ENCODE peak calls at places on chromosomes 4 and X, in eight cellular contexts. One of them, this sample, is unnamed.

GRCh38 chr4:81471361-81472248 is at the start of gene RASGEF1B:
- DNase-seq in Panc1: no peak
- DNase-seq in dorsolateral prefrontal cortex: peak
- DNase-seq in fibroblast of lung: peak
- DNase-seq in HFF-Myc: no peak
- DNase-seq in fibroblast of pulmonary artery: peak
- DNase-seq in LNCaP clone FGC: peak
- DNase-seq in IMR-90: peak
- DNase-seq in this sample: peak

GRCh38 chr4:151432654-151433053 is 23.7 kb downstream of the FHIP1A start:
- DNase-seq in Panc1: no peak
- DNase-seq in dorsolateral prefrontal cortex: no peak
- DNase-seq in fibroblast of lung: no peak
- DNase-seq in HFF-Myc: no peak
- DNase-seq in fibroblast of pulmonary artery: no peak
- DNase-seq in LNCaP clone FGC: no peak
- DNase-seq in IMR-90: no peak
- DNase-seq in this sample: no peak

GRCh38 chrX:139691843-139692505 is 16.0 kb downstream of the MCF2 start:
- DNase-seq in Panc1: no peak
- DNase-seq in dorsolateral prefrontal cortex: no peak
- DNase-seq in fibroblast of lung: no peak
- DNase-seq in HFF-Myc: no peak
- DNase-seq in fibroblast of pulmonary artery: no peak
- DNase-seq in LNCaP clone FGC: no peak
- DNase-seq in IMR-90: no peak
- DNase-seq in this sample: no peak

GRCh38 chrX:106302304-106302703 is 134.2 kb downstream of the PWWP3B start:
- DNase-seq in Panc1: no peak
- DNase-seq in dorsolateral prefrontal cortex: no peak
- DNase-seq in fibroblast of lung: no peak
- DNase-seq in HFF-Myc: no peak
- DNase-seq in fibroblast of pulmonary artery: peak
- DNase-seq in LNCaP clone FGC: peak
- DNase-seq in IMR-90: no peak
- DNase-seq in this sample: no peak

GRCh38 chr4:56860781-56861180 is 39.3 kb upstream of the SPINK2 start:
- DNase-seq in Panc1: no peak
- DNase-seq in dorsolateral prefrontal cortex: no peak
- DNase-seq in fibroblast of lung: no peak
- DNase-seq in HFF-Myc: no peak
- DNase-seq in fibroblast of pulmonary artery: no peak
- DNase-seq in LNCaP clone FGC: no peak
- DNase-seq in IMR-90: no peak
- DNase-seq in this sample: no peak

GRCh38 chr4:926538-926937 is 5.6 kb downstream of the GAK start:
- DNase-seq in Panc1: no peak
- DNase-seq in dorsolateral prefrontal cortex: no peak
- DNase-seq in fibroblast of lung: peak
- DNase-seq in HFF-Myc: no peak
- DNase-seq in fibroblast of pulmonary artery: peak
- DNase-seq in LNCaP clone FGC: no peak
- DNase-seq in IMR-90: no peak
- DNase-seq in this sample: no peak

GRCh38 chrX:131792789-131793462 is 230.2 kb upstream of the STK26 start:
- DNase-seq in Panc1: peak
- DNase-seq in dorsolateral prefrontal cortex: peak
- DNase-seq in fibroblast of lung: no peak
- DNase-seq in HFF-Myc: no peak
- DNase-seq in fibroblast of pulmonary artery: no peak
- DNase-seq in LNCaP clone FGC: peak
- DNase-seq in IMR-90: peak
- DNase-seq in this sample: no peak

GRCh38 chr4:189090174-189090814 is 850.4 kb upstream of the FRG1 start:
- DNase-seq in Panc1: no peak
- DNase-seq in dorsolateral prefrontal cortex: no peak
- DNase-seq in fibroblast of lung: peak
- DNase-seq in HFF-Myc: no peak
- DNase-seq in fibroblast of pulmonary artery: peak
- DNase-seq in LNCaP clone FGC: no peak
- DNase-seq in IMR-90: peak
- DNase-seq in this sample: no peak

GRCh38 chrX:23756165-23756564 is 13.1 kb upstream of the ACOT9 start:
- DNase-seq in Panc1: no peak
- DNase-seq in dorsolateral prefrontal cortex: no peak
- DNase-seq in fibroblast of lung: peak
- DNase-seq in HFF-Myc: peak
- DNase-seq in fibroblast of pulmonary artery: peak
- DNase-seq in LNCaP clone FGC: no peak
- DNase-seq in IMR-90: peak
- DNase-seq in this sample: no peak

GRCh38 chr4:156476359-156476758 is 495.2 kb downstream of the PDGFC start:
- DNase-seq in Panc1: peak
- DNase-seq in dorsolateral prefrontal cortex: no peak
- DNase-seq in fibroblast of lung: peak
- DNase-seq in HFF-Myc: peak
- DNase-seq in fibroblast of pulmonary artery: peak
- DNase-seq in LNCaP clone FGC: no peak
- DNase-seq in IMR-90: peak
- DNase-seq in this sample: no peak

GRCh38 chr4:67776746-67777145 is 22.6 kb upstream of the GNRHR start:
- DNase-seq in Panc1: no peak
- DNase-seq in dorsolateral prefrontal cortex: no peak
- DNase-seq in fibroblast of lung: no peak
- DNase-seq in HFF-Myc: no peak
- DNase-seq in fibroblast of pulmonary artery: no peak
- DNase-seq in LNCaP clone FGC: no peak
- DNase-seq in IMR-90: no peak
- DNase-seq in this sample: no peak

GRCh38 chr4:152640058-152640921 is 39.5 kb downstream of the TMEM154 start:
- DNase-seq in Panc1: peak
- DNase-seq in dorsolateral prefrontal cortex: no peak
- DNase-seq in fibroblast of lung: peak
- DNase-seq in HFF-Myc: no peak
- DNase-seq in fibroblast of pulmonary artery: peak
- DNase-seq in LNCaP clone FGC: peak
- DNase-seq in IMR-90: peak
- DNase-seq in this sample: no peak

GRCh38 chr4:27916432-27917184 is 1056.0 kb downstream of the STIM2 start:
- DNase-seq in Panc1: no peak
- DNase-seq in dorsolateral prefrontal cortex: no peak
- DNase-seq in fibroblast of lung: no peak
- DNase-seq in HFF-Myc: no peak
- DNase-seq in fibroblast of pulmonary artery: no peak
- DNase-seq in LNCaP clone FGC: no peak
- DNase-seq in IMR-90: no peak
- DNase-seq in this sample: no peak

GRCh38 chr4:128385683-128386304 is 98.2 kb upstream of the PGRMC2 start:
- DNase-seq in Panc1: no peak
- DNase-seq in dorsolateral prefrontal cortex: no peak
- DNase-seq in fibroblast of lung: peak
- DNase-seq in HFF-Myc: no peak
- DNase-seq in fibroblast of pulmonary artery: peak
- DNase-seq in LNCaP clone FGC: no peak
- DNase-seq in IMR-90: peak
- DNase-seq in this sample: no peak

GRCh38 chr4:93617596-93617995 is 211.0 kb upstream of the ATOH1 start:
- DNase-seq in Panc1: no peak
- DNase-seq in dorsolateral prefrontal cortex: no peak
- DNase-seq in fibroblast of lung: no peak
- DNase-seq in HFF-Myc: no peak
- DNase-seq in fibroblast of pulmonary artery: peak
- DNase-seq in LNCaP clone FGC: no peak
- DNase-seq in IMR-90: no peak
- DNase-seq in this sample: no peak

GRCh38 chrX:1361275-1361674 is 24.7 kb downstream of the IL3RA start:
- DNase-seq in Panc1: no peak
- DNase-seq in dorsolateral prefrontal cortex: no peak
- DNase-seq in fibroblast of lung: no peak
- DNase-seq in HFF-Myc: no peak
- DNase-seq in fibroblast of pulmonary artery: no peak
- DNase-seq in LNCaP clone FGC: no peak
- DNase-seq in IMR-90: no peak
- DNase-seq in this sample: no peak

GRCh38 chr4:3317011-3317655 is 24.3 kb downstream of the RGS12 start:
- DNase-seq in Panc1: no peak
- DNase-seq in dorsolateral prefrontal cortex: peak
- DNase-seq in fibroblast of lung: no peak
- DNase-seq in HFF-Myc: no peak
- DNase-seq in fibroblast of pulmonary artery: no peak
- DNase-seq in LNCaP clone FGC: no peak
- DNase-seq in IMR-90: no peak
- DNase-seq in this sample: no peak

GRCh38 chr4:151603377-151603776 is 157.4 kb downstream of the GATB start:
- DNase-seq in Panc1: no peak
- DNase-seq in dorsolateral prefrontal cortex: no peak
- DNase-seq in fibroblast of lung: no peak
- DNase-seq in HFF-Myc: no peak
- DNase-seq in fibroblast of pulmonary artery: no peak
- DNase-seq in LNCaP clone FGC: no peak
- DNase-seq in IMR-90: no peak
- DNase-seq in this sample: no peak

GRCh38 chr4:116702949-116703348 is 382.4 kb downstream of the TRAM1L1 start:
- DNase-seq in Panc1: no peak
- DNase-seq in dorsolateral prefrontal cortex: no peak
- DNase-seq in fibroblast of lung: no peak
- DNase-seq in HFF-Myc: no peak
- DNase-seq in fibroblast of pulmonary artery: no peak
- DNase-seq in LNCaP clone FGC: peak
- DNase-seq in IMR-90: no peak
- DNase-seq in this sample: no peak

GRCh38 chrX:112834016-112834855 is 6.4 kb downstream of the AMOT start:
- DNase-seq in Panc1: no peak
- DNase-seq in dorsolateral prefrontal cortex: no peak
- DNase-seq in fibroblast of lung: peak
- DNase-seq in HFF-Myc: peak
- DNase-seq in fibroblast of pulmonary artery: peak
- DNase-seq in LNCaP clone FGC: no peak
- DNase-seq in IMR-90: peak
- DNase-seq in this sample: no peak

GRCh38 chr4:113316879-113317278 is 267.4 kb downstream of the ANK2 start:
- DNase-seq in Panc1: no peak
- DNase-seq in dorsolateral prefrontal cortex: no peak
- DNase-seq in fibroblast of lung: no peak
- DNase-seq in HFF-Myc: no peak
- DNase-seq in fibroblast of pulmonary artery: no peak
- DNase-seq in LNCaP clone FGC: no peak
- DNase-seq in IMR-90: no peak
- DNase-seq in this sample: no peak

GRCh38 chr4:105455998-105456397 is 17.9 kb downstream of the PPA2 start:
- DNase-seq in Panc1: no peak
- DNase-seq in dorsolateral prefrontal cortex: no peak
- DNase-seq in fibroblast of lung: no peak
- DNase-seq in HFF-Myc: no peak
- DNase-seq in fibroblast of pulmonary artery: no peak
- DNase-seq in LNCaP clone FGC: no peak
- DNase-seq in IMR-90: no peak
- DNase-seq in this sample: no peak

GRCh38 chrX:74015379-74016019 is 288.5 kb upstream of the ZCCHC13 start:
- DNase-seq in Panc1: peak
- DNase-seq in dorsolateral prefrontal cortex: peak
- DNase-seq in fibroblast of lung: peak
- DNase-seq in HFF-Myc: peak
- DNase-seq in fibroblast of pulmonary artery: peak
- DNase-seq in LNCaP clone FGC: peak
- DNase-seq in IMR-90: peak
- DNase-seq in this sample: peak

GRCh38 chr4:2059034-2059725 is at the start of gene NAT8L:
- DNase-seq in Panc1: no peak
- DNase-seq in dorsolateral prefrontal cortex: peak
- DNase-seq in fibroblast of lung: no peak
- DNase-seq in HFF-Myc: no peak
- DNase-seq in fibroblast of pulmonary artery: no peak
- DNase-seq in LNCaP clone FGC: no peak
- DNase-seq in IMR-90: no peak
- DNase-seq in this sample: no peak

GRCh38 chr4:17614416-17615299 is at the start of gene MED28:
- DNase-seq in Panc1: peak
- DNase-seq in dorsolateral prefrontal cortex: peak
- DNase-seq in fibroblast of lung: peak
- DNase-seq in HFF-Myc: peak
- DNase-seq in fibroblast of pulmonary artery: peak
- DNase-seq in LNCaP clone FGC: peak
- DNase-seq in IMR-90: peak
- DNase-seq in this sample: peak
- TF ChIP-seq CTCF in Panc1: no peak
- TF ChIP-seq CTCF in dorsolateral prefrontal cortex: peak
- TF ChIP-seq CTCF in fibroblast of lung: no peak
- TF ChIP-seq CTCF in HFF-Myc: no peak
- TF ChIP-seq CTCF in fibroblast of pulmonary artery: no peak
- TF ChIP-seq CTCF in LNCaP clone FGC: no peak
- TF ChIP-seq CTCF in IMR-90: peak
- TF ChIP-seq CTCF in this sample: no peak

GRCh38 chrX:133781174-133781573 is 204.2 kb downstream of the GPC3 start:
- DNase-seq in Panc1: no peak
- DNase-seq in dorsolateral prefrontal cortex: no peak
- DNase-seq in fibroblast of lung: no peak
- DNase-seq in HFF-Myc: no peak
- DNase-seq in fibroblast of pulmonary artery: no peak
- DNase-seq in LNCaP clone FGC: no peak
- DNase-seq in IMR-90: no peak
- DNase-seq in this sample: no peak

GRCh38 chrX:133776072-133776471 is 209.3 kb downstream of the GPC3 start:
- DNase-seq in Panc1: no peak
- DNase-seq in dorsolateral prefrontal cortex: no peak
- DNase-seq in fibroblast of lung: peak
- DNase-seq in HFF-Myc: no peak
- DNase-seq in fibroblast of pulmonary artery: no peak
- DNase-seq in LNCaP clone FGC: no peak
- DNase-seq in IMR-90: no peak
- DNase-seq in this sample: no peak
- TF ChIP-seq CTCF in Panc1: peak
- TF ChIP-seq CTCF in dorsolateral prefrontal cortex: peak
- TF ChIP-seq CTCF in fibroblast of lung: peak
- TF ChIP-seq CTCF in HFF-Myc: peak
- TF ChIP-seq CTCF in fibroblast of pulmonary artery: peak
- TF ChIP-seq CTCF in LNCaP clone FGC: peak
- TF ChIP-seq CTCF in IMR-90: peak
- TF ChIP-seq CTCF in this sample: peak

GRCh38 chr4:7411491-7411890 is 23.2 kb downstream of the PSAPL1 start:
- DNase-seq in Panc1: no peak
- DNase-seq in dorsolateral prefrontal cortex: no peak
- DNase-seq in fibroblast of lung: no peak
- DNase-seq in HFF-Myc: no peak
- DNase-seq in fibroblast of pulmonary artery: no peak
- DNase-seq in LNCaP clone FGC: no peak
- DNase-seq in IMR-90: no peak
- DNase-seq in this sample: no peak
- TF ChIP-seq CTCF in Panc1: no peak
- TF ChIP-seq CTCF in dorsolateral prefrontal cortex: no peak
- TF ChIP-seq CTCF in fibroblast of lung: no peak
- TF ChIP-seq CTCF in HFF-Myc: no peak
- TF ChIP-seq CTCF in fibroblast of pulmonary artery: no peak
- TF ChIP-seq CTCF in LNCaP clone FGC: no peak
- TF ChIP-seq CTCF in IMR-90: no peak
- TF ChIP-seq CTCF in this sample: no peak

DNA sequence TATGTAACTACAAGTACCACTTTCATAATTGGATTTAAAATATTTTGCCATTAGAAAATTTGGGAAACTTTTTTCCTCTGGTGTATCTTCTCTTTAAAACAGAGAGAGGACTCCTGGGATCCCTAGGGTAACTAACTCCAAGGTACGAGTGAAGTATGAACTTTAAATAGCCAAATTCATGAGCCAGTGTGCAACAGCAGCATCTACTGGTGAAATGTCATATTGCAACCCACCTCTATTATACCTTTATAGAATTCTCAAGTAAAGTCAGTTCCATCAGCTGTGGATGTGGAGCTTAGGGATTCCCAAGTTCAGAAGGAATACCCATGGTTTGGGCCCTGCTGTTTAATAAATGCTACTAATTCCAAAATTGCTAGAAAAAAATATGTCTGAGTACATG is 282.7 kb upstream of the TAPT1 start:
- DNase-seq in Panc1: no peak
- DNase-seq in dorsolateral prefrontal cortex: no peak
- DNase-seq in fibroblast of lung: no peak
- DNase-seq in HFF-Myc: no peak
- DNase-seq in fibroblast of pulmonary artery: no peak
- DNase-seq in LNCaP clone FGC: no peak
- DNase-seq in IMR-90: no peak
- DNase-seq in this sample: no peak
- TF ChIP-seq CTCF in Panc1: peak
- TF ChIP-seq CTCF in dorsolateral prefrontal cortex: peak
- TF ChIP-seq CTCF in fibroblast of lung: peak
- TF ChIP-seq CTCF in HFF-Myc: peak
- TF ChIP-seq CTCF in fibroblast of pulmonary artery: peak
- TF ChIP-seq CTCF in LNCaP clone FGC: peak
- TF ChIP-seq CTCF in IMR-90: peak
- TF ChIP-seq CTCF in this sample: no peak

This sample was measured in D721Med.